ENCODE peak calls at places on chromosome 17, in six cellular contexts. X is T1000; O is T-helper 2 cell; F is nucleus accumbens; A is activated T-helper 1 cell treated with anti-CD3 and anti-CD28 coated beads, Interleukin-2, amount 50 U/mL, for 16 hours; D is OCI-M1. G is an unnamed sample.

GRCh38 chr17:4204190-4204589 is 59.6 kb downstream of the ANKFY1 start:
- DNase-seq in X (no peak), O (no peak), F (no peak), A (no peak), D (no peak), G (no peak)

GRCh38 chr17:45942284-45942683 is 47.9 kb downstream of the MAPT start:
- DNase-seq in X (no peak), O (no peak), F (peak; percentile 98), A (no peak), D (no peak), G (no peak)

GRCh38 chr17:73493212-73493814 is 150.9 kb downstream of the SDK2 start:
- DNase-seq in X (no peak), O (no peak), F (no peak), A (no peak), D (no peak), G (no peak)

GRCh38 chr17:4426499-4427208 is 7.1 kb upstream of the SPNS3 start:
- DNase-seq in X (no peak), O (no peak), F (no peak), A (no peak), D (no peak), G (no peak)

GRCh38 chr17:75681289-75681688 is 14.2 kb downstream of the SAP30BP start:
- DNase-seq in X (no peak), O (no peak), F (no peak), A (no peak), D (no peak), G (no peak)

GRCh38 chr17:16872351-16872751 is 99.6 kb downstream of the TNFRSF13B start:
- DNase-seq in X (no peak), O (no peak), F (no peak), A (no peak), D (no peak), G (no peak)

GRCh38 chr17:73151888-73152633 is 12.7 kb upstream of the SSTR2 start:
- DNase-seq in X (no peak), O (peak; percentile 65), F (no peak), A (no peak), D (peak; percentile 48), G (peak; percentile 57)

GRCh38 chr17:82947051-82947991 is 107.5 kb upstream of the ZNF750 start:
- DNase-seq in X (no peak), O (no peak), F (no peak), A (no peak), D (no peak), G (no peak)

GRCh38 chr17:57657211-57657610 is 87.9 kb downstream of the CCDC182 start:
- DNase-seq in X (no peak), O (no peak), F (peak; percentile 12), A (no peak), D (no peak), G (no peak)

GRCh38 chr17:38457577-38458371 is 29.5 kb downstream of the ARHGAP23 start:
- DNase-seq in X (no peak), O (no peak), F (no peak), A (no peak), D (no peak), G (no peak)

GRCh38 chr17:49994085-49995054 is 654 bp downstream of the DLX3 start:
- DNase-seq in X (no peak), O (no peak), F (no peak), A (no peak), D (no peak), G (peak; percentile 20)

GRCh38 chr17:61754124-61754523 is 109.2 kb downstream of the BRIP1 start:
- DNase-seq in X (no peak), O (no peak), F (no peak), A (no peak), D (no peak), G (no peak)

GRCh38 chr17:8953152-8953885 is 12.2 kb downstream of the PIK3R5 start:
- DNase-seq in X (no peak), O (peak; percentile 48), F (no peak), A (no peak), D (no peak), G (peak; percentile 12)

GRCh38 chr17:9844153-9844552 is 18.4 kb downstream of the GLP2R start:
- DNase-seq in X (no peak), O (no peak), F (no peak), A (no peak), D (no peak), G (no peak)

GRCh38 chr17:81429353-81429774 is 34.1 kb downstream of the BAHCC1 start:
- DNase-seq in X (peak; percentile 76), O (no peak), F (peak; percentile 85), A (no peak), D (no peak), G (no peak)

GRCh38 chr17:76408037-76408849 is 23.8 kb downstream of the SPHK1 start:
- DNase-seq in X (peak; percentile 12), O (peak; percentile 66), F (peak; percentile 20), A (peak; percentile 49), D (peak; percentile 81), G (peak; percentile 70)

GRCh38 chr17:63395075-63395815 is 50.9 kb downstream of the CYB561 start:
- DNase-seq in X (no peak), O (peak; percentile 10), F (no peak), A (no peak), D (no peak), G (no peak)

GRCh38 chr17:63694229-63694973 is 5.5 kb downstream of the LIMD2 start:
- DNase-seq in X (no peak), O (peak; percentile 48), F (no peak), A (no peak), D (no peak), G (peak; percentile 52)

GRCh38 chr17:63544467-63545301 is 5.6 kb upstream of the DCAF7 start:
- DNase-seq in X (no peak), O (no peak), F (no peak), A (no peak), D (no peak), G (no peak)

GRCh38 chr17:2369551-2370210 is 31.2 kb downstream of the MNT start:
- DNase-seq in X (no peak), O (no peak), F (no peak), A (no peak), D (no peak), G (no peak)

GRCh38 chr17:73420897-73421296 is 109.1 kb upstream of the CDC42EP4 start:
- DNase-seq in X (no peak), O (no peak), F (no peak), A (no peak), D (peak; percentile 7), G (peak; percentile 41)

GRCh38 chr17:28663723-28664122 is 1.7 kb downstream of the SUPT6H start:
- DNase-seq in X (no peak), O (no peak), F (no peak), A (no peak), D (no peak), G (no peak)

GRCh38 chr17:64170286-64170685 is 40.3 kb upstream of the ERN1 start:
- DNase-seq in X (no peak), O (no peak), F (no peak), A (no peak), D (no peak), G (no peak)

GRCh38 chr17:332558-333322 is 19.9 kb downstream of the RPH3AL start:
- DNase-seq in X (no peak), O (no peak), F (no peak), A (no peak), D (no peak), G (no peak)

GRCh38 chr17:79707931-79708891 is 22.5 kb upstream of the ENPP7 start:
- DNase-seq in X (peak; percentile 14), O (peak; percentile 42), F (no peak), A (peak; percentile 20), D (peak; percentile 61), G (peak; percentile 51)

GRCh38 chr17:17849147-17849820 is 12.5 kb upstream of the SREBF1 start:
- DNase-seq in X (no peak), O (peak; percentile 99), F (peak; percentile 86), A (peak; percentile 72), D (peak; percentile 94), G (peak; percentile 97)

GRCh38 chr17:59753522-59754467 is 46.3 kb downstream of the VMP1 start:
- DNase-seq in X (no peak), O (peak; percentile 87), F (no peak), A (no peak), D (peak; percentile 93), G (peak; percentile 85)

GRCh38 chr17:16491131-16491702 is 776 bp downstream of the LRRC75A start:
- DNase-seq in X (no peak), O (peak; percentile 17), F (no peak), A (no peak), D (no peak), G (peak; percentile 58)

GRCh38 chr17:10881959-10882358 is 44.1 kb upstream of the PIRT start:
- DNase-seq in X (no peak), O (no peak), F (no peak), A (no peak), D (no peak), G (no peak)

G was measured in NB4.